ENCODE peak calls at places on chromosomes 5 and 9, in five cellular contexts. U is pancreas, E is neuronal stem cell, H is PC-9, A is GM12878. B is an unnamed sample. For H3K4me1, the result is how much of the 10 kb centered on the place peaks cover.

GRCh38 chr9:35698231-35698630 is 8.5 kb upstream of the TPM2 start:
- DNase-seq in U (no peak), E (no peak), H (no peak), A (no peak), B (no peak)

GRCh38 chr5:174523311-174524159 is 200.8 kb upstream of the MSX2 start:
- DNase-seq in U (no peak), E (no peak), H (no peak), A (no peak), B (no peak)

GRCh38 chr9:79107911-79108676 is 463.7 kb upstream of the TLE4 start:
- DNase-seq in U (no peak), E (no peak), H (no peak), A (no peak), B (no peak)

GRCh38 chr5:68178579-68178978 is 37.0 kb upstream of the PIK3R1 start:
- DNase-seq in U (no peak), E (no peak), H (peak), A (no peak), B (no peak)

GRCh38 chr5:9726931-9727330 is 96.8 kb upstream of the TAS2R1 start:
- DNase-seq in U (no peak), E (no peak), H (no peak), A (no peak), B (no peak)

GRCh38 chr5:78275998-78276543 is 18.4 kb downstream of the AP3B1 start:
- DNase-seq in U (no peak), E (no peak), H (no peak), A (no peak), B (no peak)

GRCh38 chr5:111950660-111951059 is 193.7 kb upstream of the NREP start:
- DNase-seq in U (no peak), E (no peak), H (no peak), A (no peak), B (no peak)

GRCh38 chr9:98781588-98782383 is 14.6 kb downstream of the ANKS6 start:
- DNase-seq in U (no peak), E (no peak), H (peak), A (no peak), B (peak)

GRCh38 chr9:125797857-125798399 is 50.8 kb downstream of the PBX3 start:
- DNase-seq in U (no peak), E (no peak), H (no peak), A (no peak), B (no peak)

GRCh38 chr5:6830643-6831239 is 117.5 kb downstream of the TENT4A start:
- DNase-seq in U (no peak), E (no peak), H (no peak), A (no peak), B (no peak)

GRCh38 chr9:69324549-69325401 is at the start of gene ENTREP1:
- DNase-seq in U (peak), E (peak), H (peak), A (no peak), B (no peak)

GRCh38 chr5:54868511-54869483 is 116.6 kb downstream of the ESM1 start:
- DNase-seq in U (no peak), E (no peak), H (no peak), A (no peak), B (no peak)

GRCh38 chr9:95379630-95380029 is 62.1 kb upstream of the FANCC start:
- DNase-seq in U (no peak), E (no peak), H (no peak), A (no peak), B (no peak)

GRCh38 chr9:134323741-134324358 is 2.4 kb upstream of the RXRA start:
- DNase-seq in U (peak), E (no peak), H (peak), A (no peak), B (no peak)

GRCh38 chr9:133119461-133120342 is 1.3 kb downstream of the RALGDS start:
- DNase-seq in U (peak), E (no peak), H (no peak), A (no peak), B (no peak)

GRCh38 chr5:137022725-137023124 is 476.4 kb downstream of the SPOCK1 start:
- DNase-seq in U (no peak), E (no peak), H (no peak), A (no peak), B (no peak)
- H3K4me1 ChIP-seq in U (under half), E (under half), H (under half), A (under half), B (under half)

DNA sequence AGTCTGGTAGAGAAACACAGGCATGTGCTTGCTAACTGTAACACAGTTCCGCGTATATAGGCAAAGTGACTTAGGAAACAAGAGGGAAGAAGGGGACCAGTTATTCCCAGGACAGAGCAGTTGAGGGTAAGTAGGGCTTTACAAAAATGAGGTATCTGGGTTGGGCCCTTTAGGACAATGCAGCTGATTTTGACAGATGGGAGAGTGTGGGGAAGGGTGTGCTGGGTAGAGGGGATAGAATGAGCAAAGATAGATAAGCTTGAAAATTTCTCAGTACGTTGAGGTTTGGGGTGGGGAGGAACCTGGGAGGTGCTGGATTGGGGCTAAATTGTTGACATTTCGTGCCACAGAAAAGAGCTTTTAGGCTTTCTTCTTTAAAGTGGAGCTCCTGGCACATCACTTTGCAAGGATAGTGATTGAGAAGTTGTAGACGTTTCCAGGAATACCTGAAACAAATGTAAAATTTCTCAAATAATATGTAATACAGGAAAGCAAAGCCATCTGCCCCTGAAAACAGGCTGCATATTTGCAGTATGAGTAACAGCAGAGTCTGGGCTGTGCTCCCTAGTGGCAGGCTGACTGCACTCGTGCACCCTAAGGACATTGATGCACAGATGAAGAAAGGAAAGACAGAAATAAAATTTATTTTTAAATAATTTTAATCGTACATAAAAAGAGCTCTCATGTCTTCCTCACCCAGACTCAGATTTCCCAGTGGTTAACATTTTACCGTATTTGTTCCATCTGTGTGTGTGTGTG is 145.0 kb upstream of the DMRT1 start:
- DNase-seq in U (no peak), E (no peak), H (peak), A (no peak), B (peak)
- H3K4me1 ChIP-seq in U (under half), E (under half), H (under half), A (under half), B (under half)

GRCh38 chr9:127835930-127836586 is 18.4 kb downstream of the ENG start:
- DNase-seq in U (no peak), E (no peak), H (no peak), A (no peak), B (no peak)
- H3K4me1 ChIP-seq in U (under half), E (under half), H (under half), A (under half), B (under half)

DNA sequence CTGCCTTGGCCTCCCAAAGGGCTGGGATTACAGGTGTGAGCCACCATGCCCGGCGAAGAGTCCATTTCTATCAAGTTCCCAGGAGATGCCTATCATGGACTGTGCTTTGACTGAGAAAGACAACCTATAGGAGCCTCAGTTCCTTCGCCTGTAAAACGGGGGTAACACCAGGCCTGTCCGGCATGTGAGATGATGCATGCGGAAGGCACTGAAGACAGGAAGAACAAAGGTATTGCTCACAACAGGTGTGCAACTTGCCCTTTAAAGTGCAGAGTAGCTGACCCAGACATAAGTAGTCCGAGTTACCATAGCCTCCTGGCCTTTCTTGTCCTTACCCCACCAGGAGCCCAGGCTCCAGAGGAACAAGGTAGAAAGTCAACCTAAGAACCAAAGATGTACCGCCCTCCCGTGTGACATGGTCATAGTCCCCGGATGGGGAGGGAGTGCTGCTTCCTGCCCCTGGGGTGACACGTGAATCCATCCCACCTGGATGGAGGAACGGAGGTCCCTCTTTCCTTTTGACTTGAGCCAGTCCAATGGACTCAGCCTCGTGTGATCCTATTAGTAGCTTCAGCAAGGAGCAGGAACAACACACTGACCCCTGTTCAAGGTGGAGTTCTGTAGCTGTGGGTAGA is 60.3 kb downstream of the HSPA4 start:
- DNase-seq in U (no peak), E (no peak), H (no peak), A (no peak), B (no peak)
- H3K4me1 ChIP-seq in U (under half), E (under half), H (under half), A (under half), B (under half)

GRCh38 chr5:148805323-148806290 is 20.8 kb upstream of the ADRB2 start:
- DNase-seq in U (no peak), E (no peak), H (peak), A (peak), B (no peak)
- H3K4me1 ChIP-seq in U (under half), E (under half), H (under half), A (half or more), B (under half)

GRCh38 chr5:38601843-38602424 is 45.5 kb upstream of the LIFR start:
- DNase-seq in U (no peak), E (no peak), H (peak), A (no peak), B (no peak)
- H3K4me1 ChIP-seq in U (under half), E (under half), H (half or more), A (under half), B (under half)

GRCh38 chr9:137276757-137277328 is 683 bp upstream of the TOR4A start:
- DNase-seq in U (peak), E (no peak), H (peak), A (no peak), B (peak)

GRCh38 chr9:137275937-137276756 is 1.4 kb upstream of the TOR4A start:
- DNase-seq in U (no peak), E (no peak), H (no peak), A (no peak), B (no peak)

GRCh38 chr9:137278061-137278912 is 761 bp downstream of the TOR4A start:
- DNase-seq in U (peak), E (no peak), H (no peak), A (no peak), B (no peak)

GRCh38 chr9:137278913-137279711 is 1.6 kb downstream of the TOR4A start:
- DNase-seq in U (no peak), E (no peak), H (no peak), A (no peak), B (no peak)

GRCh38 chr9:137277329-137278041 is at the start of gene TOR4A:
- DNase-seq in U (peak), E (no peak), H (peak), A (peak), B (peak)
- H3K4me1 ChIP-seq in U (under half), E (under half), H (under half), A (under half), B (half or more)

GRCh38 chr5:1121101-1121500 is 9.2 kb upstream of the SLC12A7 start:
- DNase-seq in U (peak), E (no peak), H (no peak), A (no peak), B (no peak)
- H3K4me1 ChIP-seq in U (under half), E (under half), H (under half), A (under half), B (half or more)

GRCh38 chr9:89388868-89389177 is 70.5 kb downstream of the SECISBP2 start:
- DNase-seq in U (no peak), E (no peak), H (no peak), A (no peak), B (no peak)
- H3K4me1 ChIP-seq in U (under half), E (under half), H (under half), A (under half), B (under half)

B was measured in right atrium auricular region.